ENCODE peak calls at places on chromosome 12, in six cellular contexts. D, P, C, X, H and A are unnamed samples.

GRCh38 chr12:47378222-47378582 is 298.4 kb upstream of the AMIGO2 start:
- DNase-seq in D (no peak), P (no peak), C (no peak), X (no peak), H (peak), A (peak)

GRCh38 chr12:85659754-85660530 is 176.3 kb downstream of the RASSF9 start:
- DNase-seq in D (no peak), P (no peak), C (no peak), X (no peak), H (no peak), A (no peak)

GRCh38 chr12:116515674-116516073 is 43.5 kb upstream of the MAP1LC3B2 start:
- DNase-seq in D (no peak), P (no peak), C (no peak), X (no peak), H (no peak), A (no peak)

GRCh38 chr12:127125607-127126259 is 1141.2 kb upstream of the TMEM132C start:
- DNase-seq in D (no peak), P (peak), C (peak), X (peak), H (peak), A (peak)

GRCh38 chr12:116609715-116610114 is 50.5 kb downstream of the MAP1LC3B2 start:
- DNase-seq in D (peak), P (peak), C (no peak), X (no peak), H (no peak), A (no peak)

GRCh38 chr12:108634225-108634795 is 616 bp upstream of the SELPLG start:
- DNase-seq in D (no peak), P (no peak), C (no peak), X (no peak), H (no peak), A (no peak)

GRCh38 chr12:47905313-47905730 is 528 bp upstream of the VDR start:
- DNase-seq in D (peak), P (peak), C (peak), X (peak), H (no peak), A (no peak)

GRCh38 chr12:85865905-85866304 is 8.2 kb upstream of the NTS start:
- DNase-seq in D (no peak), P (no peak), C (no peak), X (no peak), H (no peak), A (peak)

GRCh38 chr12:91189526-91189925 is 6.9 kb upstream of the DCN start:
- DNase-seq in D (no peak), P (no peak), C (peak), X (peak), H (peak), A (peak)

GRCh38 chr12:65156366-65156831 is 13.0 kb upstream of the LEMD3 start:
- DNase-seq in D (no peak), P (no peak), C (no peak), X (no peak), H (no peak), A (peak)

GRCh38 chr12:65602191-65602578 is 222.1 kb upstream of the HMGA2 start:
- DNase-seq in D (no peak), P (no peak), C (no peak), X (no peak), H (peak), A (no peak)

GRCh38 chr12:20220339-20220738 is 148.0 kb upstream of the PDE3A start:
- DNase-seq in D (peak), P (peak), C (peak), X (peak), H (peak), A (peak)

GRCh38 chr12:52769946-52770345 is 7.2 kb downstream of the KRT76 start:
- DNase-seq in D (no peak), P (no peak), C (no peak), X (no peak), H (no peak), A (no peak)

GRCh38 chr12:32309811-32310755 is 89.3 kb upstream of the FGD4 start:
- DNase-seq in D (no peak), P (no peak), C (no peak), X (no peak), H (peak), A (peak)

GRCh38 chr12:107760207-107760816 is 625 bp downstream of the PRDM4 start:
- DNase-seq in D (peak), P (peak), C (peak), X (no peak), H (peak), A (peak)

GRCh38 chr12:53159195-53159834 is 21.2 kb upstream of the ZNF740 start:
- DNase-seq in D (peak), P (peak), C (peak), X (peak), H (peak), A (peak)

GRCh38 chr12:64946132-64946829 is 121.8 kb downstream of the TBC1D30 start:
- DNase-seq in D (no peak), P (no peak), C (no peak), X (peak), H (peak), A (peak)

GRCh38 chr12:82756303-82756702 is 69.6 kb downstream of the TMTC2 start:
- DNase-seq in D (peak), P (no peak), C (no peak), X (no peak), H (no peak), A (no peak)

GRCh38 chr12:91194500-91194899 is 11.9 kb upstream of the DCN start:
- DNase-seq in D (no peak), P (no peak), C (peak), X (peak), H (peak), A (peak)

GRCh38 chr12:103268831-103269514 is 226.8 kb downstream of the C12orf42 start:
- DNase-seq in D (no peak), P (no peak), C (no peak), X (no peak), H (no peak), A (no peak)

GRCh38 chr12:96044017-96044985 is 8.9 kb upstream of the LTA4H start:
- DNase-seq in D (no peak), P (no peak), C (no peak), X (peak), H (peak), A (peak)

DNA sequence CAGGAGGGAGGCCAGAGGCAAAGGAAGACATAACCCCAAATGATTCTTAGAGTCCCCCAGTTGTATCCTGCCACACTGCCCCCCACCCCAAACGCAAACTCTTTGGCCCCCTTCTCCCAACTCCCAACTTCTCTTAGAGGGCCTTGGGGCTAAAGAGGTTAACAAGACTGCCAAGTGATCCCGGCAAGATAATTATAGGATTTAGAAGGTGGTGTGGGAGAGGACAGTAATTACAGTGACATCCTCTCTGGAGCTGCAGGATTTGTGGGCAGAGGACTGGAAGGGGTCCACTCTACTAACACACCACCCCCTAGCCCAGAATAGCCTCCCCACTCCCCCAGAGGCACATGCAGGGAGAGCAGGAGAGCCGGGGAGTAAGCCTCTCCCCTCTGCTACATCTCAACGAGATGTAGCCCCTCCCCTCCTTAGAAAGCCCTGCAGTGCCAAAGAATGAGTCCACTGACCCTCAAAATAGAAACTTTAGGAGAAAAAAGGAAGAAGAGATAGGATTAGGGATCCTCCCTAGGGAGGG is 5.3 kb upstream of the GDF11 start:
- DNase-seq in D (no peak), P (no peak), C (no peak), X (no peak), H (no peak), A (no peak)
- TF ChIP-seq CTCF in D (no peak), P (no peak), C (no peak), X (no peak), H (no peak), A (no peak)

GRCh38 chr12:69470189-69471094 is at the start of gene FRS2:
- DNase-seq in D (peak), P (peak), C (peak), X (peak), H (peak), A (peak)
- TF ChIP-seq CTCF in D (peak), P (peak), C (peak), X (peak), H (peak), A (peak)

DNA sequence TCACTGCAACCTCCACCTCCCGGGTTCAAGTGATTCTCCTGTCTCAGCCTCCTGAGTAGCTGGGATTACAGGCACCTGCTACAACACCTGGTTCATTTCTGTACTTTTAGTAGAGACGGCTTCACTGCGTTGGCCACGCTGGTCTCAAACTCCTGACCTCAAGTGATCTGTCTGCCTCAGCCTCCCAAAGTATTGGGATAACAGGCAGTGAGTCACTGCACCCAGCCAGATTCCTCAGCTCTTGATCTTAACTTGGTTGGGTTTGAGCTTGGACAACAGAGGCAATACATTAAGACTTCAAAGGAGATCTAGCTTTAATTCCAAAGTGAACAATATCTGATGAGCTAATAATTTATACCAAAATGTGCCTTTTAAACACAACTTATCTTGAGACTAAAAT is 5.6 kb downstream of the DAZAP2 start:
- DNase-seq in D (no peak), P (no peak), C (no peak), X (no peak), H (no peak), A (peak)
- TF ChIP-seq CTCF in D (no peak), P (no peak), C (no peak), X (no peak), H (no peak), A (no peak)

DNA sequence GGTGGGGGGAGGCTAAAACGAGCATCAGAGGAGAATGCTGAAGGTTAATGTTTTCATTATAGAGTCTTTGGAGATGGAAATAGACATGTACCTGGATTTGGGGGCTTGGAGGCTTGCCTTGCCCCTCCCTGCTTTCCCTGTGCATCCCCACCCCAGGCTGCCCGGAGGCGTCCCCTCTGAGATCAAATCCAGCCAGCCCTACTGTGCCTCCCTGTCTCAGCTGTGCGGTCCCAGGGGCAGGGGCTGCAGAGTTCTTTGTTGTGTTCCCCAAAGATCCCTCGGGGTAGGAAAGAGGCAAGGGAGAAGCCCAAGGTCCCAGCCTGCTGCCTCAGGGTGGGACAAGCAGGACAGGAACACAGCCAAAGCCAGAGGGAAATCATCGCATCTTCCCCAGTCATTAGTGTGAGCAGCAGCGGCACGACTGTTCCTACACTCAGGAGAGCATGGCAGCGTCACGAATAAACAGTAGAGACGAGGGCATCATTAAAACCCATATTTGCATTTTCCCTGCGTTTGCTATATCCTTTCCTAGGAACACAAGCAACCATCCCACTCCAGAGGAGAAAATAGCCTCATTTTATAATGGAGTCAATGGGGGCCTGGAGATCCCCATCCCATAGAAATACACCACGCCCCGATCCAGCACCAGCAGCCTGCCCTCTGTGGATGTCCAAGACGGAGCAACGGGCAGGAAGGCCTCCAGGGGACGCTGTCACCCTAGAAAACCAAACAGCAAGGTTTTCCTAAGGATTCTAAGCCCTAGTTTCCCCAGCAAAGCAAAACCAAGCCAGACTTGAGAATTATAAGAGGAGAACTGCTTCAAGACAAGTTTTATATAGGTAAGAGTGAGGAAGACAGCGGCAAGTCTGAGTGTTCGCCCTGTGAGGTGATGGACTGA is 32.4 kb downstream of the ANO2 start:
- DNase-seq in D (peak), P (no peak), C (no peak), X (no peak), H (no peak), A (no peak)
- TF ChIP-seq CTCF in D (peak), P (no peak), C (no peak), X (peak), H (no peak), A (peak)

DNA sequence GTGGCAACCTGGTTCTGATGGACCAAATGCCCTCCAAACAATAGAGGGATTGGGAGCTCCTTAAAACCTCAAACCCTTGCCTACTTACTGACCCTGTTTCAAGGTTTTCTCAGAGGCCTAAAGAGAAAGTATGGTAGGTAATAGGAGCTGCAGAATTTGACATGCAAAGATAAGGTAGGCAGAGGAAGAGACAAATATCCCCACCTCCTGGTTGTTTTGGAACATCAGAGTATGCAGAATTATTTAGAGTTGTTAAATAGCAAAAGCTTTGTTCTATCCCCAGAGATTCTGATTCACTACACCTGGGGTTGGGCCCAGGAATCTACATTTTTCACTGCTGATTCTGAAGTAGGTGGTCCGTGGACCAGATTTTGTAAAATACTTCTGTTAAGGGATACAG is 421.2 kb downstream of the SOX5 start:
- DNase-seq in D (peak), P (no peak), C (no peak), X (no peak), H (no peak), A (no peak)
- TF ChIP-seq CTCF in D (peak), P (no peak), C (no peak), X (no peak), H (no peak), A (no peak)

GRCh38 chr12:63889721-63890509 is 45.4 kb downstream of the SRGAP1 start:
- DNase-seq in D (no peak), P (no peak), C (no peak), X (no peak), H (no peak), A (peak)
- TF ChIP-seq CTCF in D (no peak), P (no peak), C (no peak), X (no peak), H (no peak), A (no peak)

GRCh38 chr12:66883545-66883944 is 204.7 kb upstream of the GRIP1 start:
- DNase-seq in D (no peak), P (no peak), C (no peak), X (no peak), H (no peak), A (no peak)
- TF ChIP-seq CTCF in D (no peak), P (no peak), C (no peak), X (no peak), H (no peak), A (no peak)

DNA sequence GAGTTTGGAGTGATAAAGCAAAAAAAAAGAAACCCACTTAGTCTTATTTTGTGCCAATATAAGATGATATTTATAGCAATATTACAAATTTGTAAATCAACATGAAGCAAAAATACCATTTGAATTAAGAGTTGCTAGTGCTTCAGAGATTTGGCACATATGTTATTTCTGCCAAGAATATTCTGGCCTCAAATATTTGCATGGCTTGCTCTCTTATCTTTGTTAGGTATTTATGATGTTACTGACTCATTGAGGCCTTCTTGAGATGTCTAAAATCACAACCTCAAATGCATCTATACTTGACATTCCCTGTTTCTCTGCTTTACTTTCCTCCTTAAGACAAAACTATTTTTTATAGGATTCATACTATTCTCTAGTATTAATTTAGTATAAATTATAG is 301.5 kb downstream of the NELL2 start:
- DNase-seq in D (no peak), P (no peak), C (no peak), X (peak), H (no peak), A (no peak)
- TF ChIP-seq CTCF in D (no peak), P (no peak), C (no peak), X (no peak), H (no peak), A (no peak)

GRCh38 chr12:110704750-110705149 is 15.8 kb upstream of the HVCN1 start:
- DNase-seq in D (peak), P (peak), C (peak), X (no peak), H (no peak), A (no peak)
- TF ChIP-seq CTCF in D (peak), P (no peak), C (no peak), X (peak), H (peak), A (peak)

GRCh38 chr12:14390885-14391530 is 25.5 kb downstream of the ATF7IP start:
- DNase-seq in D (no peak), P (no peak), C (no peak), X (no peak), H (no peak), A (no peak)

GRCh38 chr12:14396071-14396470 is 30.6 kb downstream of the ATF7IP start:
- DNase-seq in D (no peak), P (no peak), C (no peak), X (no peak), H (no peak), A (peak)

GRCh38 chr12:14393736-14394135 is 28.3 kb downstream of the ATF7IP start:
- DNase-seq in D (no peak), P (no peak), C (peak), X (peak), H (peak), A (peak)

GRCh38 chr12:14395059-14395778 is 29.7 kb downstream of the ATF7IP start:
- DNase-seq in D (no peak), P (no peak), C (no peak), X (no peak), H (no peak), A (no peak)

GRCh38 chr12:14394317-14395058 is 29.0 kb downstream of the ATF7IP start:
- DNase-seq in D (peak), P (peak), C (peak), X (peak), H (peak), A (peak)
- TF ChIP-seq CTCF in D (no peak), P (no peak), C (no peak), X (no peak), H (peak), A (peak)